ENCODE peak calls at places on chromosomes 1 and 21, in nine cellular contexts. N is activated CD4-positive, alpha-beta T cell treated with anti-CD3 and anti-CD28 coated beads, Interleukin-2, amount 50 U/mL, for 4 hours; I is CD4-positive, CD25-positive, alpha-beta regulatory T cell; X is HL-60; U is hepatocyte; M is NCI-H748 treated with DMSO at 0.1 percent for 48 hours; B is NCI-H2081; V is iPS DF 6.9; F is glutamatergic neuron. Z is an unnamed sample.

GRCh38 chr1:219155140-219155539 is 18.5 kb upstream of the LYPLAL1 start:
- DNase-seq in I (no peak), M (no peak), X (no peak), U (no peak), V (no peak), N (no peak), F (no peak), B (no peak), Z (peak)

GRCh38 chr1:7262611-7263010 is 477.4 kb downstream of the CAMTA1 start:
- DNase-seq in X (no peak), M (peak), N (no peak), B (peak), F (no peak), I (no peak), U (no peak), V (no peak), Z (no peak)

GRCh38 chr1:15843826-15844572 is 3.5 kb upstream of the SPEN start:
- DNase-seq in F (no peak), M (no peak), X (no peak), U (no peak), V (no peak), N (no peak), I (peak), B (no peak), Z (no peak)

GRCh38 chr1:160018900-160019299 is 12.9 kb downstream of the PIGM start:
- DNase-seq in B (no peak), U (no peak), F (no peak), M (no peak), V (no peak), X (no peak), I (no peak), N (no peak), Z (no peak)

GRCh38 chr21:45017376-45017960 is 56.9 kb upstream of the ADARB1 start:
- DNase-seq in X (no peak), I (no peak), M (no peak), N (no peak), V (no peak), F (no peak), U (no peak), B (no peak), Z (no peak)

GRCh38 chr1:227388771-227389170 is 70.5 kb upstream of the CDC42BPA start:
- DNase-seq in B (no peak), V (no peak), U (no peak), F (no peak), I (no peak), X (no peak), N (no peak), M (no peak), Z (no peak)

GRCh38 chr1:227396539-227397355 is 78.5 kb upstream of the CDC42BPA start:
- DNase-seq in B (no peak), V (no peak), F (no peak), X (no peak), I (no peak), N (no peak), M (no peak), U (no peak), Z (peak)

GRCh38 chr1:151661728-151662127 is 49.9 kb downstream of the SNX27 start:
- DNase-seq in M (no peak), B (no peak), I (peak), V (no peak), U (no peak), X (no peak), N (no peak), F (no peak), Z (no peak)

GRCh38 chr1:11383553-11384169 is 95.3 kb upstream of the DISP3 start:
- DNase-seq in V (no peak), F (no peak), U (no peak), X (no peak), M (no peak), N (no peak), B (no peak), I (peak), Z (peak)

GRCh38 chr1:198892065-198892464 is 253.2 kb downstream of the PTPRC start:
- DNase-seq in U (no peak), F (no peak), X (no peak), I (no peak), V (no peak), B (peak), M (peak), N (no peak), Z (no peak)

GRCh38 chr1:167749741-167750140 is 28.0 kb downstream of the MPZL1 start:
- DNase-seq in I (no peak), F (no peak), X (no peak), U (no peak), B (no peak), N (no peak), V (no peak), M (no peak), Z (no peak)

GRCh38 chr1:179448429-179449149 is 82.8 kb downstream of the AXDND1 start:
- DNase-seq in V (no peak), F (no peak), N (no peak), B (no peak), I (no peak), U (no peak), X (no peak), M (no peak), Z (no peak)

GRCh38 chr1:209611771-209612570 is 28.5 kb downstream of the CAMK1G start:
- DNase-seq in N (no peak), B (no peak), V (no peak), X (no peak), I (no peak), F (no peak), M (no peak), U (no peak), Z (no peak)

Z was measured in CMK.